ENCODE peak calls at places on chromosomes 4 and X, in eight cellular contexts. Y is D341Med, J is GM23248, T is A172, Z is T47D, P is AG09319, V is posterior vena cava, K is ecto neural progenitor cell. H is an unnamed sample.

GRCh38 chrX:39574178-39574577 is 523.6 kb downstream of the BCOR start:
- DNase-seq in Z (no peak), T (no peak), K (no peak), V (no peak), P (no peak), J (no peak), Y (no peak), H (no peak)

GRCh38 chrX:53279296-53280237 is 1.8 kb downstream of the IQSEC2 start:
- DNase-seq in P (no peak), T (no peak), K (no peak), J (no peak), V (peak), Y (no peak), Z (no peak), H (no peak)

GRCh38 chr4:3217771-3218170 is 31.2 kb upstream of the MSANTD1 start:
- DNase-seq in V (peak), K (no peak), J (no peak), P (no peak), Z (no peak), T (no peak), Y (no peak), H (no peak)

GRCh38 chrX:69313622-69314290 is 148.5 kb upstream of the PJA1 start:
- DNase-seq in T (no peak), J (no peak), K (peak), Z (no peak), V (no peak), P (no peak), Y (peak), H (no peak)

GRCh38 chr4:143396695-143397094 is 60.0 kb downstream of the GAB1 start:
- DNase-seq in V (no peak), Z (no peak), P (no peak), J (no peak), Y (no peak), K (no peak), T (no peak), H (no peak)

GRCh38 chr4:163554870-163555465 is 60.5 kb downstream of the TMA16 start:
- DNase-seq in Z (no peak), T (no peak), Y (no peak), P (no peak), K (no peak), J (peak), V (no peak), H (no peak)

GRCh38 chrX:109537324-109537665 is 651 bp downstream of the NXT2 start:
- DNase-seq in K (no peak), P (peak), Z (peak), J (peak), V (no peak), Y (no peak), T (no peak), H (no peak)

GRCh38 chr4:134691915-134692314 is 490.3 kb upstream of the PABPC4L start:
- DNase-seq in K (no peak), P (no peak), Y (no peak), J (no peak), T (peak), Z (no peak), V (no peak), H (no peak)

H was measured in posterior cingulate gyrus.